ENCODE peak calls at places on chromosomes 7 and 10, in seven cellular contexts. G is IMR-90, R is ovary, H is A549, J is gastrocnemius medialis, U is sigmoid colon, Y is adrenal gland. A is an unnamed sample.

GRCh38 chr7:101542527-101543241 is 86.4 kb downstream of the MYL10 start:
- DNase-seq in G (peak; percentile 29), R (peak; percentile 71), H (peak; percentile 67), J (peak; percentile 11), U (no peak), Y (peak; percentile 56), A (peak; percentile 85)

GRCh38 chr10:112811741-112812551 is 138.1 kb upstream of the TCF7L2 start:
- DNase-seq in G (peak; percentile 94), R (no peak), H (peak; percentile 96), J (no peak), U (no peak), Y (peak; percentile 75), A (no peak)

GRCh38 chr7:29146888-29147609 is 712 bp upstream of the CPVL start:
- DNase-seq in G (no peak), R (peak; percentile 21), H (no peak), J (peak; percentile 47), U (peak; percentile 70), Y (no peak), A (no peak)

GRCh38 chr10:29740981-29741545 is 106.3 kb upstream of the SVIL start:
- DNase-seq in G (no peak), R (no peak), H (no peak), J (no peak), U (no peak), Y (no peak), A (no peak)

GRCh38 chr10:62050941-62051433 is 149.5 kb downstream of the ARID5B start:
- DNase-seq in G (peak; percentile 96), R (peak; percentile 55), H (peak; percentile 81), J (peak; percentile 80), U (no peak), Y (peak; percentile 75), A (no peak)

GRCh38 chr10:47383254-47384147 is 592 bp downstream of the ZNF488 start:
- DNase-seq in G (no peak), R (no peak), H (no peak), J (no peak), U (no peak), Y (no peak), A (no peak)

GRCh38 chr7:51138121-51139085 is 178.2 kb downstream of the COBL start:
- DNase-seq in G (no peak), R (no peak), H (no peak), J (no peak), U (no peak), Y (no peak), A (no peak)

GRCh38 chr10:49394933-49395740 is 752 bp downstream of the DRGX start:
- DNase-seq in G (no peak), R (no peak), H (no peak), J (no peak), U (no peak), Y (no peak), A (no peak)

GRCh38 chr10:63773106-63773505 is 251.9 kb downstream of the REEP3 start:
- DNase-seq in G (no peak), R (no peak), H (no peak), J (no peak), U (no peak), Y (no peak), A (no peak)

GRCh38 chr10:3422282-3422681 is 249.7 kb upstream of the PITRM1 start:
- DNase-seq in G (no peak), R (no peak), H (no peak), J (no peak), U (no peak), Y (no peak), A (no peak)

GRCh38 chr7:4745971-4746919 is 29.2 kb upstream of the AP5Z1 start:
- DNase-seq in G (peak; percentile 83), R (no peak), H (peak; percentile 67), J (no peak), U (no peak), Y (peak; percentile 56), A (no peak)

GRCh38 chr10:24784061-24784460 is 60.4 kb upstream of the ARHGAP21 start:
- DNase-seq in G (no peak), R (no peak), H (no peak), J (no peak), U (no peak), Y (no peak), A (no peak)

GRCh38 chr10:35578608-35578956 is 26.6 kb upstream of the GJD4 start:
- DNase-seq in G (no peak), R (no peak), H (no peak), J (no peak), U (no peak), Y (no peak), A (no peak)

GRCh38 chr7:80154656-80155325 is 20.2 kb downstream of the GNAI1 start:
- DNase-seq in G (peak; percentile 51), R (no peak), H (no peak), J (no peak), U (no peak), Y (no peak), A (no peak)

GRCh38 chr10:55630491-55631056 is 730.5 kb downstream of the ZWINT start:
- DNase-seq in G (no peak), R (no peak), H (no peak), J (no peak), U (no peak), Y (peak; percentile 47), A (peak; percentile 55)

GRCh38 chr10:66564341-66564740 is 361.5 kb upstream of the LRRTM3 start:
- DNase-seq in G (no peak), R (no peak), H (no peak), J (no peak), U (no peak), Y (no peak), A (no peak)

GRCh38 chr7:155223503-155223902 is 74.2 kb upstream of the INSIG1 start:
- DNase-seq in G (no peak), R (no peak), H (no peak), J (no peak), U (no peak), Y (no peak), A (peak; percentile 29)

GRCh38 chr7:96920064-96920463 is 85.3 kb upstream of the DLX6 start:
- DNase-seq in G (no peak), R (no peak), H (no peak), J (no peak), U (no peak), Y (no peak), A (no peak)

GRCh38 chr7:100452513-100452912 is 11.5 kb downstream of the SPACDR start:
- DNase-seq in G (no peak), R (no peak), H (no peak), J (no peak), U (no peak), Y (no peak), A (no peak)

GRCh38 chr7:100457033-100457432 is 7.0 kb downstream of the SPACDR start:
- DNase-seq in G (no peak), R (no peak), H (no peak), J (no peak), U (no peak), Y (no peak), A (no peak)

DNA sequence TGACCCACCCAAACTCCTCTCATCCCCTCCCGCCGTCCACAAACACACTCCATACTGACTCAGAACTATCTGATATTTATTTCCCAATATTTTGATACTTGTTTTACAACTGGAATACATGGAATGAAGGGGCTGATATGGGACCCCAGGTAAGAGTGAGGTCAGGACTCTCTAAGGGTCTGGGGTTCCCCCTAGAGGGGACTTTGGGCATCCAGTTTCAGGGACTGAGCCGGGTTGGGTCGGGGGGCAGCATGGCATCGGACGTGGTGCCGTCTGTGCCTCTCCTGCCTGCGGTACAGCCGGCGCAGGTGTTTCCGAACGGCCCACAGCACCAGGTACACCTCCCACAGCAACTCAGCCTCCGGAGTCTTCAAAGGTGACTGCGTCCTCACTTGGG is 7.5 kb downstream of the SPACDR start:
- DNase-seq in G (no peak), R (no peak), H (no peak), J (no peak), U (no peak), Y (no peak), A (no peak)
- H3K27ac ChIP-seq in G (no peak overlapping the region), R (no peak overlapping the region), H (no peak overlapping the region), J (no peak overlapping the region), U (no peak overlapping the region), Y (no peak overlapping the region), A (no peak overlapping the region)

GRCh38 chr7:2195403-2196246 is 37.1 kb downstream of the MAD1L1 start:
- DNase-seq in G (no peak), R (no peak), H (no peak), J (peak; percentile 58), U (no peak), Y (peak; percentile 3), A (no peak)
- H3K4me3 ChIP-seq in G (no peak overlapping the region), R (no peak overlapping the region), H (no peak overlapping the region), J (no peak overlapping the region), U (no peak overlapping the region), Y (no peak overlapping the region), A (no peak overlapping the region)

DNA sequence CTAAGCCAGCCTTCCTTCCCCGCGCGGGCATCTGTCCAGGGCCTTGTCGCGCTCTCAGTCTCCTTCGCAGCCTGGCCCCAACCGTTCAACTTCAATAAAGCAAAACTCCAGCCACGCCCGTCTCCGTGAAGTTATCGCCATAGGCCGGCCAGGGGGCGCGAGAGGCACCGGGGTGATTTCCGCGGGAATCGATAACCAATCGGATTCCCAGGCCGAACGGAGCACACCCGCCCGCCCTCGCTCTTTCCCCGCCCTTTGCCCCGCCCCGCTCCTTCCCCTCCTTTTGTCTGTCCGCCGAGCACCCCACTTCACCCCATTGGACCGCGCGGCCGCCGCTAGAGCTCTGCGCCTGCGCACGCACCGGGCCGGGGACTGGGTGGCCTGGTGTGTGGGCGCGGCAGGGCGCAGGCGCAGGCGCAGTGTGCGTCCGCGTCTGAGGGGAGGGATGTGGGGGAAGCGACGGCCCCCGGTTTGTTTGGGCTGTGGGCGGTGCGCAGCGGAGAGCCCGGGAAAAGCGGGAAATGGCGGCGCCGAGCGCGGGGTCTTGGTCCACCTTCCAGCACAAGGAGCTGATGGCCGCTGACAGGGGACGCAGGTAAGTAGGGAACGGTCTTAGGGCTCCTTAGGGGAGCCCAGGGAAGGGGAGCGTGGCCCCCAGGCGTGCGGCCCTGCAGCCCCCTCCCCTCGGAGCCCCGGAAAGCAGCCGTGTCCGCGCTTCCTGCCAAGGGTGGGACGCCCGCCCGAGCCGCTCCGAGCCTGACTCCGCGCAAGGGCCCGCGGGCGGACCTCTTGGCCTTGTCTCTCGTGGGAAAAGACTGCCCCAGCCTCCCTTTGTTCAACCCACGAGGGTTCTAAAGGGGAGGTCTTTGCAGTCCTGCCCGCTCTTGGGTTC is at the start of gene CASP2:
- DNase-seq in G (peak; percentile 94), R (peak; percentile 99), H (peak; percentile 98), J (peak; percentile 94), U (peak; percentile 99), Y (peak; percentile 99), A (peak; percentile 100)
- TF ChIP-seq POLR2A in G (peak; percentile 65), R (peak; percentile 63), H (peak; percentile 75), J (peak; percentile 40), U (peak; percentile 62), Y (peak; percentile 59), A (no peak)

GRCh38 chr10:107970512-107970911 is 806.0 kb upstream of the SORCS1 start:
- DNase-seq in G (no peak), R (no peak), H (no peak), J (no peak), U (no peak), Y (no peak), A (no peak)

GRCh38 chr10:107966817-107967216 is 802.3 kb upstream of the SORCS1 start:
- DNase-seq in G (no peak), R (no peak), H (no peak), J (no peak), U (no peak), Y (no peak), A (no peak)

GRCh38 chr10:107969936-107970335 is 805.4 kb upstream of the SORCS1 start:
- DNase-seq in G (no peak), R (no peak), H (no peak), J (no peak), U (no peak), Y (no peak), A (no peak)

GRCh38 chr10:107971411-107971810 is 806.9 kb upstream of the SORCS1 start:
- DNase-seq in G (no peak), R (no peak), H (no peak), J (no peak), U (no peak), Y (no peak), A (no peak)

GRCh38 chr10:107971973-107972372 is 807.5 kb upstream of the SORCS1 start:
- DNase-seq in G (no peak), R (no peak), H (peak; percentile 2), J (no peak), U (no peak), Y (no peak), A (no peak)
- H3K27ac ChIP-seq in G (no peak overlapping the region), R (no peak overlapping the region), H (no peak overlapping the region), J (no peak overlapping the region), U (no peak overlapping the region), Y (no peak overlapping the region), A (no peak overlapping the region)